ENCODE peak calls at places on chromosome 19, in eight cellular contexts. One of them, this sample, is unnamed.
A peak's percentile ranks its signal among the peaks of the same experiment; 100 is the strongest.

GRCh38 chr19:3801412-3802096 is 15.4 kb upstream of the MATK start:
- DNase-seq in Peyer's patch: peak; percentile 59
- DNase-seq in fibroblast of pulmonary artery: no peak
- DNase-seq in fibroblast of mammary gland: no peak
- DNase-seq in tibial artery: no peak
- DNase-seq in kidney epithelial cell: no peak
- DNase-seq in GM12878: no peak
- DNase-seq in endodermal cell: peak; percentile 90
- DNase-seq in this sample: no peak

GRCh38 chr19:8640402-8641004 is 10.1 kb downstream of the NFILZ start:
- DNase-seq in Peyer's patch: no peak
- DNase-seq in fibroblast of pulmonary artery: no peak
- DNase-seq in fibroblast of mammary gland: no peak
- DNase-seq in tibial artery: peak; percentile 80
- DNase-seq in kidney epithelial cell: no peak
- DNase-seq in GM12878: no peak
- DNase-seq in endodermal cell: no peak
- DNase-seq in this sample: peak; percentile 74

GRCh38 chr19:14497347-14497921 is 1.5 kb upstream of the GIPC1 start:
- DNase-seq in Peyer's patch: no peak
- DNase-seq in fibroblast of pulmonary artery: no peak
- DNase-seq in fibroblast of mammary gland: no peak
- DNase-seq in tibial artery: no peak
- DNase-seq in kidney epithelial cell: no peak
- DNase-seq in GM12878: no peak
- DNase-seq in endodermal cell: no peak
- DNase-seq in this sample: peak; percentile 64

GRCh38 chr19:14439014-14439413 is 5.9 kb downstream of the PKN1 start:
- DNase-seq in Peyer's patch: no peak
- DNase-seq in fibroblast of pulmonary artery: no peak
- DNase-seq in fibroblast of mammary gland: no peak
- DNase-seq in tibial artery: no peak
- DNase-seq in kidney epithelial cell: no peak
- DNase-seq in GM12878: no peak
- DNase-seq in endodermal cell: no peak
- DNase-seq in this sample: no peak

GRCh38 chr19:54073829-54074228 is 7.3 kb downstream of the TARM1 start:
- DNase-seq in Peyer's patch: no peak
- DNase-seq in fibroblast of pulmonary artery: no peak
- DNase-seq in fibroblast of mammary gland: no peak
- DNase-seq in tibial artery: peak; percentile 25
- DNase-seq in kidney epithelial cell: no peak
- DNase-seq in GM12878: no peak
- DNase-seq in endodermal cell: no peak
- DNase-seq in this sample: no peak

GRCh38 chr19:13849991-13850909 is 26.7 kb upstream of the NANOS3 start:
- DNase-seq in Peyer's patch: no peak
- DNase-seq in fibroblast of pulmonary artery: peak; percentile 84
- DNase-seq in fibroblast of mammary gland: peak; percentile 62
- DNase-seq in tibial artery: peak; percentile 92
- DNase-seq in kidney epithelial cell: no peak
- DNase-seq in GM12878: no peak
- DNase-seq in endodermal cell: peak; percentile 91
- DNase-seq in this sample: peak; percentile 74

GRCh38 chr19:56748443-56748842 is 76.9 kb upstream of the ZNF835 start:
- DNase-seq in Peyer's patch: no peak
- DNase-seq in fibroblast of pulmonary artery: peak; percentile 7
- DNase-seq in fibroblast of mammary gland: peak; percentile 26
- DNase-seq in tibial artery: no peak
- DNase-seq in kidney epithelial cell: no peak
- DNase-seq in GM12878: no peak
- DNase-seq in endodermal cell: no peak
- DNase-seq in this sample: no peak

GRCh38 chr19:4969772-4970531 is 1.0 kb downstream of the KDM4B start:
- DNase-seq in Peyer's patch: peak; percentile 34
- DNase-seq in fibroblast of pulmonary artery: no peak
- DNase-seq in fibroblast of mammary gland: peak; percentile 36
- DNase-seq in tibial artery: no peak
- DNase-seq in kidney epithelial cell: no peak
- DNase-seq in GM12878: peak; percentile 27
- DNase-seq in endodermal cell: peak; percentile 64
- DNase-seq in this sample: peak; percentile 24

GRCh38 chr19:12636631-12637030 is 25.9 kb downstream of the ZNF791 start:
- DNase-seq in Peyer's patch: no peak
- DNase-seq in fibroblast of pulmonary artery: no peak
- DNase-seq in fibroblast of mammary gland: no peak
- DNase-seq in tibial artery: no peak
- DNase-seq in kidney epithelial cell: no peak
- DNase-seq in GM12878: no peak
- DNase-seq in endodermal cell: no peak
- DNase-seq in this sample: no peak

GRCh38 chr19:402786-403185 is 6.2 kb downstream of the C2CD4C start:
- DNase-seq in Peyer's patch: no peak
- DNase-seq in fibroblast of pulmonary artery: no peak
- DNase-seq in fibroblast of mammary gland: no peak
- DNase-seq in tibial artery: no peak
- DNase-seq in kidney epithelial cell: no peak
- DNase-seq in GM12878: no peak
- DNase-seq in endodermal cell: no peak
- DNase-seq in this sample: no peak

GRCh38 chr19:54062643-54063042 is 1.1 kb downstream of the VSTM1 start:
- DNase-seq in Peyer's patch: no peak
- DNase-seq in fibroblast of pulmonary artery: no peak
- DNase-seq in fibroblast of mammary gland: no peak
- DNase-seq in tibial artery: peak; percentile 33
- DNase-seq in kidney epithelial cell: no peak
- DNase-seq in GM12878: no peak
- DNase-seq in endodermal cell: no peak
- DNase-seq in this sample: no peak

GRCh38 chr19:10699650-10700335 is 1.4 kb upstream of the QTRT1 start:
- DNase-seq in Peyer's patch: peak; percentile 71
- DNase-seq in fibroblast of pulmonary artery: peak; percentile 76
- DNase-seq in fibroblast of mammary gland: peak; percentile 66
- DNase-seq in tibial artery: no peak
- DNase-seq in kidney epithelial cell: no peak
- DNase-seq in GM12878: peak; percentile 35
- DNase-seq in endodermal cell: peak; percentile 84
- DNase-seq in this sample: peak; percentile 50

GRCh38 chr19:29417048-29417447 is 108.7 kb upstream of the VSTM2B start:
- DNase-seq in Peyer's patch: no peak
- DNase-seq in fibroblast of pulmonary artery: no peak
- DNase-seq in fibroblast of mammary gland: no peak
- DNase-seq in tibial artery: no peak
- DNase-seq in kidney epithelial cell: no peak
- DNase-seq in GM12878: no peak
- DNase-seq in endodermal cell: no peak
- DNase-seq in this sample: no peak

GRCh38 chr19:13869324-13869723 is 7.6 kb upstream of the NANOS3 start:
- DNase-seq in Peyer's patch: no peak
- DNase-seq in fibroblast of pulmonary artery: no peak
- DNase-seq in fibroblast of mammary gland: no peak
- DNase-seq in tibial artery: no peak
- DNase-seq in kidney epithelial cell: no peak
- DNase-seq in GM12878: no peak
- DNase-seq in endodermal cell: no peak
- DNase-seq in this sample: no peak

GRCh38 chr19:4310247-4311121 is 6.1 kb downstream of the FSD1 start:
- DNase-seq in Peyer's patch: no peak
- DNase-seq in fibroblast of pulmonary artery: no peak
- DNase-seq in fibroblast of mammary gland: no peak
- DNase-seq in tibial artery: no peak
- DNase-seq in kidney epithelial cell: no peak
- DNase-seq in GM12878: no peak
- DNase-seq in endodermal cell: peak; percentile 87
- DNase-seq in this sample: no peak

DNA sequence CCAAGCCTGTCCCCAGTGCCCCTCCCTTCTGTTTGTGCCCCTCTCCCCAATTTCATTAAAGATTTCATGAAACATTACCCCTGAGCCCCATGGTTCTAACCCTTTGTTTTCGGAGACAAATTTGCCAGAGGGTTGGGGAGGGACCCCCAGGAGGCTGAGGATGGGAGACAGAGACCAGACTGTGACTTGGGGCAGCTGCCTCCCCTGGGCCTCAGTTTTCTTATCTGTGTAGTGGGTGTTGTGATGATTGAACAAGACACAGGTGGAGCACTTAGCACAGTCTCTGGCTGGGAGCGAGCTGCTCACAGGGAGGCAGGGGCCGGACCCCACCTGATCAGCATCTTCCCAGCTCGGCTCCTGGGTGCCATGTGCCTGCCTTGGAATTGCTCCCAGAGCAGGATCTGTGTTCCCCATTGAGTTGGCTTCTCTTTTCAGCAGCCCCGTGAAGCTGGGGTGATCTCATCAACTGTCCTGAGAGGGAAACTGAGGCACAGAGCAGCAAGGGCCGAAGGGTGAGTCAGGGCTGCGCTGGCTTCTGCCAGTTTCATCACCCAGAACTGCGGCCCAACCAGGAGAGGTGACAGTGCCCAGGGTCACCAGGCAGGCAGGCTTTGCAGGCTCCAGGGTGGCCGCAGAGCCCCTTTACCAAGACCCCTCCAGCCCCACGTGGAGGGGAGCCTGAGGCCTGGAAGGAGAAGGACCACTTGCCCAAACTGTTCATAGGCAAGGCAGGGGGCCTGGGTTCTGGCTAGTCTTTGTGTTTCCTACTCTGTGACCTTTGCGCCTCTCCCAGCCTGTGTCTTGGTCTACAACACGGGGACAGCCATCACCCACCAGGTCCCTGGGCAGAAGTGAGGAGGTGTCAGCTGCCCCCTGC is 6.9 kb downstream of the IRF3 start:
- DNase-seq in Peyer's patch: no peak
- DNase-seq in fibroblast of pulmonary artery: no peak
- DNase-seq in fibroblast of mammary gland: no peak
- DNase-seq in tibial artery: no peak
- DNase-seq in kidney epithelial cell: no peak
- DNase-seq in GM12878: no peak
- DNase-seq in endodermal cell: no peak
- DNase-seq in this sample: no peak
- TF ChIP-seq CTCF in Peyer's patch: no peak
- TF ChIP-seq CTCF in fibroblast of pulmonary artery: no peak
- TF ChIP-seq CTCF in fibroblast of mammary gland: no peak
- TF ChIP-seq CTCF in tibial artery: no peak
- TF ChIP-seq CTCF in kidney epithelial cell: no peak
- TF ChIP-seq CTCF in GM12878: no peak
- TF ChIP-seq CTCF in endodermal cell: no peak
- TF ChIP-seq CTCF in this sample: no peak

GRCh38 chr19:46298477-46299003 is 1.7 kb downstream of the HIF3A start:
- DNase-seq in Peyer's patch: no peak
- DNase-seq in fibroblast of pulmonary artery: no peak
- DNase-seq in fibroblast of mammary gland: no peak
- DNase-seq in tibial artery: no peak
- DNase-seq in kidney epithelial cell: no peak
- DNase-seq in GM12878: no peak
- DNase-seq in endodermal cell: peak; percentile 52
- DNase-seq in this sample: no peak
- H3K4me3 ChIP-seq in Peyer's patch: peak overlapping the region; percentile 32
- H3K4me3 ChIP-seq in fibroblast of pulmonary artery: peak overlapping the region; percentile 79
- H3K4me3 ChIP-seq in fibroblast of mammary gland: peak overlapping the region; percentile 61
- H3K4me3 ChIP-seq in tibial artery: peak overlapping the region; percentile 61
- H3K4me3 ChIP-seq in kidney epithelial cell: no peak overlapping the region
- H3K4me3 ChIP-seq in GM12878: no peak overlapping the region
- H3K4me3 ChIP-seq in endodermal cell: no peak overlapping the region
- H3K4me3 ChIP-seq in this sample: no peak overlapping the region

GRCh38 chr19:2089001-2089711 is 7.0 kb downstream of the MOB3A start:
- DNase-seq in Peyer's patch: peak; percentile 71
- DNase-seq in fibroblast of pulmonary artery: peak; percentile 24
- DNase-seq in fibroblast of mammary gland: peak; percentile 45
- DNase-seq in tibial artery: no peak
- DNase-seq in kidney epithelial cell: no peak
- DNase-seq in GM12878: peak; percentile 78
- DNase-seq in endodermal cell: no peak
- DNase-seq in this sample: peak; percentile 25

GRCh38 chr19:2083174-2083854 is 12.8 kb downstream of the MOB3A start:
- DNase-seq in Peyer's patch: peak; percentile 85
- DNase-seq in fibroblast of pulmonary artery: no peak
- DNase-seq in fibroblast of mammary gland: no peak
- DNase-seq in tibial artery: no peak
- DNase-seq in kidney epithelial cell: no peak
- DNase-seq in GM12878: no peak
- DNase-seq in endodermal cell: no peak
- DNase-seq in this sample: no peak

GRCh38 chr19:2089727-2090053 is 6.4 kb downstream of the MOB3A start:
- DNase-seq in Peyer's patch: no peak
- DNase-seq in fibroblast of pulmonary artery: no peak
- DNase-seq in fibroblast of mammary gland: no peak
- DNase-seq in tibial artery: no peak
- DNase-seq in kidney epithelial cell: no peak
- DNase-seq in GM12878: no peak
- DNase-seq in endodermal cell: no peak
- DNase-seq in this sample: no peak

GRCh38 chr19:2084993-2085720 is 11.0 kb downstream of the MOB3A start:
- DNase-seq in Peyer's patch: peak; percentile 98
- DNase-seq in fibroblast of pulmonary artery: peak; percentile 38
- DNase-seq in fibroblast of mammary gland: peak; percentile 50
- DNase-seq in tibial artery: no peak
- DNase-seq in kidney epithelial cell: no peak
- DNase-seq in GM12878: peak; percentile 96
- DNase-seq in endodermal cell: no peak
- DNase-seq in this sample: peak; percentile 65

GRCh38 chr19:2087621-2088100 is 8.5 kb downstream of the MOB3A start:
- DNase-seq in Peyer's patch: peak; percentile 78
- DNase-seq in fibroblast of pulmonary artery: no peak
- DNase-seq in fibroblast of mammary gland: no peak
- DNase-seq in tibial artery: no peak
- DNase-seq in kidney epithelial cell: no peak
- DNase-seq in GM12878: peak; percentile 83
- DNase-seq in endodermal cell: no peak
- DNase-seq in this sample: no peak
- TF ChIP-seq CTCF in Peyer's patch: no peak
- TF ChIP-seq CTCF in fibroblast of pulmonary artery: no peak
- TF ChIP-seq CTCF in fibroblast of mammary gland: no peak
- TF ChIP-seq CTCF in tibial artery: no peak
- TF ChIP-seq CTCF in kidney epithelial cell: no peak
- TF ChIP-seq CTCF in GM12878: peak; percentile 29
- TF ChIP-seq CTCF in endodermal cell: no peak
- TF ChIP-seq CTCF in this sample: no peak

DNA sequence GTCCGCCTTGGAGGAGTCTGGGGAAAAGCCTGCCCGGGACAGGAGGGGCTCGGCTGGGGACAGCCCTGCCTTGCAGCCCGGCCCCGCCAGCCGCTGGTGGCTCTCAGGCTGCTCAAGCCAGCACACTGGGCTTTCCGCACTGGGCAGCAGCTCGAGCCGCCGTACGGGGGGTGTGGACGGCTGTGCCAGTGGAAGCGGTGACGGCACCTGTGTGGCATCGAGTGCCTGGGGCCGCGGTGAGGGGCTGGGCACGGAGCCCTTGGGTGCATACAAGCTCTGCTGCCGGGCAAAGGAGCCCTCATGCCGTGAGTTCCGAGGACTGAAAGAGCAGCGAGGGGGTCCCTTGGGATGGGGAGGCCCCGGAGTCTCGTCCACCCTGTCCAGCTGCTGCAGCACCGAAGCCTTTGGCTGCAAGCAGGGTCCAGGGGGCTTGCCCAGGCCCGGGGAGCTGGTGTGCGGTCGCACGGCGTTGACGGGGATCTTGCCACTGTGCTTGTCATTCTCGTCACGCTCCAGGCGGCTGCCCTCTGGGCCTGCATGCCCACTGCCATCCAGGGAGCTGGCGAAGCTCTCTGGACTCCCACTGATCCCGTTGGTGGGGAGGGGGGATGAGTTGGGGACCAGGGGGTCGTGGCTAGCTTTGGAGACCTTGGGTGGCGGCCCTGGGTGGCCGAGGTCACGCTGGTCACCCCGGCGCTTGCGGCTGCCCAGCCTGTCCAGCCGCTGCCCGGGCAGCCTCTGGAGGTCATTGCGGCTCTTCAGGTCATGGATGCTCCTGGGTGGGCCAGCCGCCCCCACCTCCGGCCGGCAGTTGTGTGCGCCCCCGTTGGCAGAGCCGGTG is 4.7 kb upstream of the SLC35E1 start:
- DNase-seq in Peyer's patch: no peak
- DNase-seq in fibroblast of pulmonary artery: no peak
- DNase-seq in fibroblast of mammary gland: no peak
- DNase-seq in tibial artery: no peak
- DNase-seq in kidney epithelial cell: no peak
- DNase-seq in GM12878: no peak
- DNase-seq in endodermal cell: no peak
- DNase-seq in this sample: no peak
- H3K4me3 ChIP-seq in Peyer's patch: no peak overlapping the region
- H3K4me3 ChIP-seq in fibroblast of pulmonary artery: no peak overlapping the region
- H3K4me3 ChIP-seq in fibroblast of mammary gland: no peak overlapping the region
- H3K4me3 ChIP-seq in tibial artery: no peak overlapping the region
- H3K4me3 ChIP-seq in kidney epithelial cell: no peak overlapping the region
- H3K4me3 ChIP-seq in GM12878: no peak overlapping the region
- H3K4me3 ChIP-seq in endodermal cell: no peak overlapping the region
- H3K4me3 ChIP-seq in this sample: no peak overlapping the region